ENCODE peak calls at places on chromosomes 4 and X, in five cellular contexts. G, H, Q, L and E are unnamed samples.

GRCh38 chrX:74179936-74180454 is 124.0 kb upstream of the ZCCHC13 start:
- DNase-seq in H (no peak), Q (no peak), L (no peak), G (no peak), E (no peak)

GRCh38 chrX:125757794-125758564 is 408.1 kb downstream of the DCAF12L2 start:
- DNase-seq in G (peak; percentile 0), L (no peak), H (no peak), Q (no peak), E (no peak)

GRCh38 chr4:141560056-141560455 is 76.3 kb upstream of the IL15 start:
- DNase-seq in L (no peak), H (no peak), Q (no peak), G (no peak), E (no peak)

GRCh38 chr4:109703664-109704351 is 563 bp upstream of the CASP6 start:
- DNase-seq in H (no peak), Q (no peak), G (no peak), L (no peak), E (no peak)

GRCh38 chr4:56782019-56782418 is 39.5 kb downstream of the SPINK2 start:
- DNase-seq in L (no peak), G (no peak), Q (no peak), H (no peak), E (no peak)

GRCh38 chr4:75630174-75630931 is at the start of gene CDKL2:
- DNase-seq in Q (peak; percentile 70), G (peak; percentile 83), H (no peak), L (peak; percentile 83), E (no peak)

GRCh38 chrX:154761977-154762528 is 611 bp upstream of the DKC1 start:
- DNase-seq in Q (no peak), G (no peak), H (no peak), L (no peak), E (peak; percentile 62)

GRCh38 chr4:3807861-3808521 is 41.8 kb downstream of the ADRA2C start:
- DNase-seq in H (no peak), L (no peak), G (no peak), Q (no peak), E (no peak)

GRCh38 chrX:108199691-108200090 is 108.1 kb downstream of the ATG4A start:
- DNase-seq in L (peak; percentile 17), H (no peak), G (peak; percentile 1), Q (no peak), E (no peak)

GRCh38 chr4:8221476-8221875 is 22.4 kb downstream of the SH3TC1 start:
- DNase-seq in G (no peak), H (no peak), Q (no peak), L (peak; percentile 41), E (no peak)

GRCh38 chr4:146488495-146489174 is 33.1 kb downstream of the SLC10A7 start:
- DNase-seq in Q (no peak), H (no peak), L (no peak), G (no peak), E (no peak)

GRCh38 chr4:126592088-126592487 is 1040.7 kb upstream of the INTU start:
- DNase-seq in H (no peak), G (no peak), L (no peak), Q (no peak), E (no peak)

GRCh38 chrX:130975947-130976346 is 72.9 kb upstream of the ENOX2 start:
- DNase-seq in G (no peak), H (no peak), L (peak; percentile 39), Q (no peak), E (no peak)

GRCh38 chrX:84064164-84064563 is 123.8 kb downstream of the RPS6KA6 start:
- DNase-seq in H (no peak), G (no peak), L (no peak), Q (no peak), E (no peak)

GRCh38 chr4:140305053-140305452 is 68.4 kb upstream of the SCOC start:
- DNase-seq in H (no peak), G (no peak), L (no peak), Q (no peak), E (no peak)

GRCh38 chr4:88573995-88574394 is 18.3 kb upstream of the HERC3 start:
- DNase-seq in G (peak; percentile 15), Q (no peak), H (no peak), L (peak; percentile 28), E (no peak)

GRCh38 chrX:118975831-118976598 is 1.6 kb downstream of the LONRF3 start:
- DNase-seq in H (no peak), Q (peak; percentile 23), L (peak; percentile 43), G (no peak), E (no peak)

GRCh38 chr4:48347282-48347921 is 6.1 kb downstream of the SLAIN2 start:
- DNase-seq in L (no peak), G (no peak), H (no peak), Q (no peak), E (no peak)

GRCh38 chr4:118817178-118817930 is 18.6 kb downstream of the SEC24D start:
- DNase-seq in L (no peak), H (no peak), G (no peak), Q (no peak), E (no peak)

GRCh38 chr4:13642576-13642975 is 15.1 kb upstream of the BOD1L1 start:
- DNase-seq in G (no peak), Q (no peak), H (no peak), L (no peak), E (no peak)

GRCh38 chrX:136496768-136497555 is 430 bp upstream of the HTATSF1 start:
- DNase-seq in Q (peak; percentile 45), G (peak; percentile 46), L (peak; percentile 87), H (peak; percentile 42), E (peak; percentile 67)

GRCh38 chr4:79198886-79199591 is 126.8 kb downstream of the NAA11 start:
- DNase-seq in Q (no peak), H (no peak), G (no peak), L (no peak), E (peak; percentile 44)

GRCh38 chr4:169341490-169341889 is 70.7 kb upstream of the SH3RF1 start:
- DNase-seq in Q (no peak), H (no peak), L (no peak), G (no peak), E (no peak)

GRCh38 chrX:68841251-68842049 is 12.6 kb downstream of the EFNB1 start:
- DNase-seq in L (no peak), G (no peak), H (no peak), Q (no peak), E (no peak)

GRCh38 chr4:183360161-183360919 is 38.1 kb upstream of the CLDN24 start:
- DNase-seq in Q (no peak), H (no peak), G (no peak), L (peak; percentile 46), E (no peak)

GRCh38 chr4:109113511-109113910 is 188.9 kb downstream of the COL25A1 start:
- DNase-seq in L (no peak), G (no peak), Q (no peak), H (no peak), E (no peak)

GRCh38 chr4:31089815-31090214 is 369.6 kb downstream of the PCDH7 start:
- DNase-seq in Q (no peak), G (no peak), H (no peak), L (no peak), E (no peak)

GRCh38 chrX:23779025-23779424 is 3.9 kb upstream of the SAT1 start:
- DNase-seq in H (no peak), G (peak; percentile 70), L (peak; percentile 23), Q (no peak), E (no peak)